ENCODE peak calls at places on chromosomes 13 and 19, in five cellular contexts. One of them, this sample, is unnamed. For H3K36me3, the result is how much of the 10 kb centered on the place peaks cover.

GRCh38 chr13:24649685-24650038 is 30.5 kb upstream of the ATP12A start:
- DNase-seq in sigmoid colon: no peak
- DNase-seq in transverse colon: no peak
- DNase-seq in PC-9: no peak
- DNase-seq in heart right ventricle: no peak
- DNase-seq in this sample: no peak

GRCh38 chr13:100734194-100734720 is 59.7 kb upstream of the TMTC4 start:
- DNase-seq in sigmoid colon: no peak
- DNase-seq in transverse colon: no peak
- DNase-seq in PC-9: peak
- DNase-seq in heart right ventricle: no peak
- DNase-seq in this sample: peak

GRCh38 chr19:45166723-45167252 is 6.0 kb upstream of the NKPD1 start:
- DNase-seq in sigmoid colon: no peak
- DNase-seq in transverse colon: no peak
- DNase-seq in PC-9: no peak
- DNase-seq in heart right ventricle: no peak
- DNase-seq in this sample: no peak

GRCh38 chr19:39052243-39052746 is 19.9 kb upstream of the FBXO27 start:
- DNase-seq in sigmoid colon: peak
- DNase-seq in transverse colon: peak
- DNase-seq in PC-9: peak
- DNase-seq in heart right ventricle: peak
- DNase-seq in this sample: peak

GRCh38 chr13:95038949-95039348 is 262.3 kb downstream of the ABCC4 start:
- DNase-seq in sigmoid colon: no peak
- DNase-seq in transverse colon: no peak
- DNase-seq in PC-9: no peak
- DNase-seq in heart right ventricle: no peak
- DNase-seq in this sample: no peak

GRCh38 chr13:45623516-45624090 is 8.1 kb upstream of the ERICH6B start:
- DNase-seq in sigmoid colon: no peak
- DNase-seq in transverse colon: no peak
- DNase-seq in PC-9: no peak
- DNase-seq in heart right ventricle: no peak
- DNase-seq in this sample: no peak

GRCh38 chr13:85379991-85380390 is 419.2 kb downstream of the SLITRK6 start:
- DNase-seq in sigmoid colon: no peak
- DNase-seq in transverse colon: no peak
- DNase-seq in PC-9: no peak
- DNase-seq in heart right ventricle: no peak
- DNase-seq in this sample: no peak

GRCh38 chr19:48509467-48510194 is 2.0 kb downstream of the LMTK3 start:
- DNase-seq in sigmoid colon: no peak
- DNase-seq in transverse colon: no peak
- DNase-seq in PC-9: no peak
- DNase-seq in heart right ventricle: no peak
- DNase-seq in this sample: no peak

GRCh38 chr19:42284641-42285341 is 15.7 kb downstream of the CIC start:
- DNase-seq in sigmoid colon: peak
- DNase-seq in transverse colon: no peak
- DNase-seq in PC-9: no peak
- DNase-seq in heart right ventricle: peak
- DNase-seq in this sample: peak

GRCh38 chr13:40476175-40476958 is 190.1 kb downstream of the FOXO1 start:
- DNase-seq in sigmoid colon: no peak
- DNase-seq in transverse colon: no peak
- DNase-seq in PC-9: no peak
- DNase-seq in heart right ventricle: no peak
- DNase-seq in this sample: peak

GRCh38 chr13:60957816-60958215 is 457.8 kb downstream of the PCDH20 start:
- DNase-seq in sigmoid colon: no peak
- DNase-seq in transverse colon: no peak
- DNase-seq in PC-9: no peak
- DNase-seq in heart right ventricle: no peak
- DNase-seq in this sample: no peak

GRCh38 chr19:3116621-3117020 is 19.2 kb upstream of the GNA15 start:
- DNase-seq in sigmoid colon: no peak
- DNase-seq in transverse colon: no peak
- DNase-seq in PC-9: no peak
- DNase-seq in heart right ventricle: no peak
- DNase-seq in this sample: no peak

GRCh38 chr19:27974082-27974513 is 1238.9 kb downstream of the UQCRFS1 start:
- DNase-seq in sigmoid colon: no peak
- DNase-seq in transverse colon: peak
- DNase-seq in PC-9: no peak
- DNase-seq in heart right ventricle: no peak
- DNase-seq in this sample: peak

GRCh38 chr19:30559446-30559845 is 187.3 kb downstream of the ZNF536 start:
- DNase-seq in sigmoid colon: no peak
- DNase-seq in transverse colon: no peak
- DNase-seq in PC-9: no peak
- DNase-seq in heart right ventricle: no peak
- DNase-seq in this sample: no peak

GRCh38 chr19:29745253-29745652 is 30.2 kb upstream of the C19orf12 start:
- DNase-seq in sigmoid colon: no peak
- DNase-seq in transverse colon: no peak
- DNase-seq in PC-9: no peak
- DNase-seq in heart right ventricle: no peak
- DNase-seq in this sample: no peak

GRCh38 chr13:42875448-42876269 is 94.3 kb downstream of the FAM216B start:
- DNase-seq in sigmoid colon: no peak
- DNase-seq in transverse colon: no peak
- DNase-seq in PC-9: no peak
- DNase-seq in heart right ventricle: no peak
- DNase-seq in this sample: no peak

GRCh38 chr19:14796021-14796420 is 17.7 kb upstream of the ADGRE2 start:
- DNase-seq in sigmoid colon: no peak
- DNase-seq in transverse colon: no peak
- DNase-seq in PC-9: no peak
- DNase-seq in heart right ventricle: no peak
- DNase-seq in this sample: no peak

GRCh38 chr19:48102870-48103751 is 7.5 kb downstream of the PLA2G4C start:
- DNase-seq in sigmoid colon: no peak
- DNase-seq in transverse colon: peak
- DNase-seq in PC-9: peak
- DNase-seq in heart right ventricle: no peak
- DNase-seq in this sample: peak

GRCh38 chr19:16595097-16595496 is 22.9 kb upstream of the SLC35E1 start:
- DNase-seq in sigmoid colon: no peak
- DNase-seq in transverse colon: no peak
- DNase-seq in PC-9: no peak
- DNase-seq in heart right ventricle: no peak
- DNase-seq in this sample: no peak

DNA sequence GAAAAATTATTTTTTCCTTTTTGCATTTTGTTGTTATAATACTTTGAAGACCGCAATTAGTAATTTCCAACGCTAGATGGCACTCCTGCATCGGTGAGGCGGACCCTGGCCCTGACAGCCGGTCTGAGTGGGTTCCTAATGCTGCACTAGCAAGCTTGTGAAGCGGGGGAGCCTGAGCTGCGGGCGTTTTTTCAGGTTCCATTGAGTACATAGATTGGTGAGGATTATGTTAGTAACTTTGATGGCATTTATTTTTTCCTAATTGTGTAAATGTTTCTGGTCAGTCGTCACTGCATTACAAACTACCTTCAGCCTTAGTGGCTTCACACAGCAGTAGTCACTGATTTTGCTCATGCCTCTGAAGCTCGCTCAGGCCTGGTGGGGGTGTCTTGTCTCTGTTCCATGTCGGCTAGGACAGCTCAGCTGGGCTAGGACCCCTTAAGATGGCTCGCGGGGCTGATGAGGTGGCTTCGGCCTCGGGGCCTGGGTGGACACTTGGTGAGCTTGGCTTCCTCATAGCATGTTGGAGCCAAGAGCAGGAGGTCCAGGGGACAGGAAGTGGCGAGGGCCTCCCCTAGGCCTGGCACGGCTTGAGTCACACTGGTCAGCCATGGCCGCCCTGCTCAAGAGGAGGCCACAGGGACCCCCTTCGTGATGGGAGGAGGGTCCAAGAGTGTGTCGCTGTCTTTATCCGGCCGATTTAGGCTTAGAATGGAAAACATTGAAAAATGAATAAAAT is 25.0 kb downstream of the ERCC5 start:
- DNase-seq in sigmoid colon: no peak
- DNase-seq in transverse colon: peak
- DNase-seq in PC-9: peak
- DNase-seq in heart right ventricle: peak
- DNase-seq in this sample: peak
- H3K36me3 ChIP-seq in sigmoid colon: under half
- H3K36me3 ChIP-seq in transverse colon: under half
- H3K36me3 ChIP-seq in PC-9: half or more
- H3K36me3 ChIP-seq in heart right ventricle: under half
- H3K36me3 ChIP-seq in this sample: under half

GRCh38 chr19:4829001-4829712 is 2.4 kb downstream of the TICAM1 start:
- DNase-seq in sigmoid colon: no peak
- DNase-seq in transverse colon: peak
- DNase-seq in PC-9: no peak
- DNase-seq in heart right ventricle: no peak
- DNase-seq in this sample: no peak
- H3K4me3 ChIP-seq in sigmoid colon: no peak
- H3K4me3 ChIP-seq in transverse colon: no peak
- H3K4me3 ChIP-seq in PC-9: no peak
- H3K4me3 ChIP-seq in heart right ventricle: no peak
- H3K4me3 ChIP-seq in this sample: no peak

DNA sequence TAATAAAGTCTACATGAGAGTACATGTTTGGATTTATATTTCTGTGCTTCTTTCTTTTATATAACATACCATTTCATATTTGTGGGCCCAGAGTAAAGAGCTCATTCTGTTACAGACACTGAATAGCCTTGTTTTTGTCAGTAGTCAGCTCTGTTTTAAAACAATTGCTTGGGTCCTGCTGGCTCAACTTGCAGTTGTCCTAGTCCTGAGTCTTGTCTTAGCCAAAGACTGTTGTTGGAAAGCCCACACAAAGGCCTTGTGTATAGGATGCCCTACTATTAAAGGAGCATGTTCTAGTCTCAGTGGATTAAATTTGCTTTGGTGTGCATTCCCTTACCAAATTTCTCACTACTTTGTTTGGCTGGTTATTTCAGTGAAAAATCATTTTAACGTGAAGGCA is 3.8 kb upstream of the KCNRG start:
- DNase-seq in sigmoid colon: no peak
- DNase-seq in transverse colon: no peak
- DNase-seq in PC-9: no peak
- DNase-seq in heart right ventricle: no peak
- DNase-seq in this sample: no peak
- H3K36me3 ChIP-seq in sigmoid colon: under half
- H3K36me3 ChIP-seq in transverse colon: under half
- H3K36me3 ChIP-seq in PC-9: under half
- H3K36me3 ChIP-seq in heart right ventricle: under half
- H3K36me3 ChIP-seq in this sample: under half

DNA sequence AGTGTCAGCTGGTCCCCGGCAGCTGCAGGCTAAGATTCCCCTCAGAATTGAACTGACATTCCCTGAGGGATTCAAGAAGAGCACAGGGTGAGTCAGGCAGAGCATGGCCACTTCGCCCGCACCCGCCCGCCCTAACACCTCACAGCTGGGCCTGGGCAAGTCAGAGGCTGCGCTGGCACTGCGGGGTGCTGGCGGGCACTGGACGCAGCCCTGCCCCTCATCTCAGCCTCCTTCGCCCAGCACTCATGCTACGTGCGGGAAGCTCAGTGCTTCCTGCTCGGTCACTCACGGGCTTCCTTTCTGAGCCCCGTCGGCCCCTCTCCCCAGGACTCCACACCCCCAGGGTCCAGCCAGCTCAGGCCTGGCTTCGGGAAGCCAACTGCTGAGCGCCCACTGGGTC is 56.9 kb downstream of the MLLT1 start:
- DNase-seq in sigmoid colon: no peak
- DNase-seq in transverse colon: no peak
- DNase-seq in PC-9: no peak
- DNase-seq in heart right ventricle: no peak
- DNase-seq in this sample: no peak
- H3K4me3 ChIP-seq in sigmoid colon: no peak
- H3K4me3 ChIP-seq in transverse colon: no peak
- H3K4me3 ChIP-seq in PC-9: no peak
- H3K4me3 ChIP-seq in heart right ventricle: no peak
- H3K4me3 ChIP-seq in this sample: no peak

DNA sequence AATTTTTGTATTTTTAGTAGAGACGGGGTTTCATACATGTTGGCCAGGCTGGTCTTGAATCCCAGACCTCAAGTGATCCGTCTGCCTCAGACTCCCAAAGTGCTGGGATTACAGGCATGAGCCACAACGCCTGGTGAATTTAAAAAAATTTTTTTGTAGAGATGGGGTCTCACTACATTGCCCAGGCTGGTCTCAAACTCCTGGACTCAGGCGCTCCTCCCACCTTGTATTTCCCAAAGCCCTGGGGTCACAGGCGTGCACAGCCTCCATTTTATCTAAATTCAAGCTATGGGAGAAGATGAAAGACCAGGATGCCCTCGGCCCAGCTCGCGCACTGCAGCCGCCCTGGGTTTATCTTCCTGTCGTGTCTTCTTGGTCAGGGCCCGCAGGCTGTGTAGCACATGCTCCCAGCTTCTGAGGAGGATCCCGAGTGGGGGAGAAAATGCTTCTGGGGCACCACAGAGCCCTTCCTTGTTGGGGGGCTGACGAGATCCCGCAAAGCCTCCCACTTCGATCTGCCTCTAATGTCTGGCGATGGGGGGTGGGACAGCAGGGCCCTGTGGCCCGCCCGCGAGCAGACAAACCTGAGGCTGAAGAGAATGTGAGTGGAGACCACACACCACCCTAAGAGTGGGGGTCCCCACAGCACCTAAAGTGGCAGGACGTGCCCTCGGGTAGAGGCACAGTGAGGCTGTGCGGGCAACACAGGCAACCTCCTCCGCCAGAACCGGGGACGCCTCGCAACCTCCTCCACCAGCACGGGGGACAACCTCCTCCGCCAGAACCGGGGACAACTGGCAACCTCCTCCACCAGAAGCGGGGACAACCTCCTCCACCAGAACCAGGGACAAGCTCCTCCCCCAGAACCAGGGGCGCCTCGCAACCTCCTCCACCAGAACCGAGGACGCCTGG is 15.8 kb downstream of the TCF3 start:
- DNase-seq in sigmoid colon: no peak
- DNase-seq in transverse colon: no peak
- DNase-seq in PC-9: no peak
- DNase-seq in heart right ventricle: no peak
- DNase-seq in this sample: no peak
- H3K36me3 ChIP-seq in sigmoid colon: under half
- H3K36me3 ChIP-seq in transverse colon: under half
- H3K36me3 ChIP-seq in PC-9: under half
- H3K36me3 ChIP-seq in heart right ventricle: under half
- H3K36me3 ChIP-seq in this sample: under half

This sample was measured in Caco-2.